ENCODE peak calls at places on chromosome 4, in six cellular contexts. S is myocyte, O is aorta, X is Kasumi-1, I is amygdala, D is HuH-7.5. K is an unnamed sample.

GRCh38 chr4:4780634-4781287 is 78.7 kb upstream of the MSX1 start:
- DNase-seq in D (no peak), S (peak; percentile 5), I (no peak), O (peak; percentile 73), X (no peak), K (no peak)

GRCh38 chr4:33850503-33850902 is 2393.8 kb downstream of the ARAP2 start:
- DNase-seq in I (no peak), S (no peak), X (peak; percentile 18), O (no peak), D (no peak), K (no peak)

GRCh38 chr4:73396304-73396703 is 7.8 kb upstream of the ALB start:
- DNase-seq in I (no peak), O (no peak), S (no peak), X (no peak), D (no peak), K (no peak)

GRCh38 chr4:98470366-98470765 is 188.0 kb downstream of the TSPAN5 start:
- DNase-seq in D (no peak), S (peak; percentile 69), X (no peak), O (no peak), I (no peak), K (no peak)

GRCh38 chr4:42302348-42302747 is 94.9 kb upstream of the SHISA3 start:
- DNase-seq in O (no peak), I (peak; percentile 18), X (peak; percentile 16), D (no peak), S (no peak), K (no peak)

GRCh38 chr4:118113220-118113619 is 78.9 kb downstream of the NDST3 start:
- DNase-seq in S (no peak), X (peak; percentile 5), I (no peak), D (no peak), O (no peak), K (no peak)

GRCh38 chr4:165635261-165635838 is 237.7 kb upstream of the TLL1 start:
- DNase-seq in D (no peak), I (no peak), O (no peak), X (no peak), S (peak; percentile 32), K (no peak)

GRCh38 chr4:130424211-130424610 is 1328.3 kb downstream of the C4orf33 start:
- DNase-seq in S (no peak), O (no peak), D (no peak), I (no peak), X (no peak), K (no peak)

GRCh38 chr4:1055721-1056590 is 44.5 kb downstream of the FGFRL1 start:
- DNase-seq in I (no peak), X (peak; percentile 51), O (peak; percentile 78), D (no peak), S (no peak), K (peak; percentile 81)